ENCODE peak calls at places on chromosomes 4 and X, in four cellular contexts. Y is colonic mucosa; K is stromal cell of bone marrow; H is activated T-helper 2 cell treated with anti-CD3 and anti-CD28 coated beads, Interferon-gamma antibody, Interleukin-2, Interleukin-4, amounts not matched to agents 10 μg/mL and 5 μg/mL and 100 μg/mL, durations not matched to agents 14 hours and 24 hours and 36 hours. J is an unnamed sample.

GRCh38 chr4:145734576-145735329 is 54.8 kb downstream of the C4orf51 start:
- DNase-seq in Y (peak), H (no peak), K (peak), J (peak)

GRCh38 chr4:101958547-101958946 is 168.0 kb downstream of the BANK1 start:
- DNase-seq in Y (no peak), K (no peak), H (no peak), J (no peak)

GRCh38 chr4:67332627-67333026 is 212.7 kb downstream of the CENPC start:
- DNase-seq in K (no peak), Y (no peak), H (no peak), J (no peak)

GRCh38 chrX:104255465-104255864 is 732 bp upstream of the ESX1 start:
- DNase-seq in H (no peak), Y (no peak), K (no peak), J (no peak)

GRCh38 chrX:151169783-151170182 is 6.6 kb upstream of the GPR50 start:
- DNase-seq in Y (no peak), K (no peak), H (no peak), J (no peak)

GRCh38 chr4:95077864-95078263 is 320.1 kb downstream of the BMPR1B start:
- DNase-seq in H (no peak), K (no peak), Y (no peak), J (no peak)

GRCh38 chr4:184039963-184040383 is 134.9 kb downstream of the STOX2 start:
- DNase-seq in H (no peak), K (no peak), Y (no peak), J (no peak)

GRCh38 chr4:77493120-77493767 is 112.4 kb upstream of the CXCL13 start:
- DNase-seq in K (no peak), Y (no peak), H (no peak), J (no peak)

GRCh38 chr4:102683846-102684581 is 76.8 kb downstream of the MANBA start:
- DNase-seq in H (no peak), K (no peak), Y (no peak), J (no peak)

GRCh38 chrX:15686818-15687685 is 22.4 kb upstream of the CLTRN start:
- DNase-seq in K (peak), H (peak), Y (peak), J (peak)

GRCh38 chr4:40749717-40750460 is at the start of gene NSUN7:
- DNase-seq in K (no peak), Y (peak), H (peak), J (no peak)

GRCh38 chr4:114005569-114006442 is 26.4 kb upstream of the ARSJ start:
- DNase-seq in Y (no peak), H (no peak), K (peak), J (no peak)

GRCh38 chrX:1388651-1389050 is 3.3 kb downstream of the SLC25A6 start:
- DNase-seq in H (no peak), K (no peak), Y (no peak), J (no peak)

GRCh38 chr4:113462286-113462685 is 299.3 kb downstream of the CAMK2D start:
- DNase-seq in Y (no peak), H (no peak), K (no peak), J (no peak)

GRCh38 chr4:85968945-85969830 is 390.7 kb downstream of the MAPK10 start:
- DNase-seq in H (no peak), Y (no peak), K (peak), J (no peak)

GRCh38 chrX:120358687-120359086 is 3.2 kb upstream of the ATP1B4 start:
- DNase-seq in K (peak), H (no peak), Y (no peak), J (peak)

J was measured in AG09309.